ENCODE peak calls at places on chromosomes 12 and 14, in eight cellular contexts. One of them, this sample, is unnamed.

GRCh38 chr12:13093191-13093849 is 10.1 kb downstream of the GSG1 start:
- DNase-seq in activated naive CD8-positive, alpha-beta T cell treated with anti-CD3 and anti-CD28 coated beads for 36 hours: no peak
- DNase-seq in heart right ventricle: no peak
- DNase-seq in cardiac muscle cell: no peak
- DNase-seq in amniotic stem cell: no peak
- DNase-seq in stimulated activated CD4-positive, alpha-beta T cell treated with anti-CD3 and anti-CD28 coated beads, Interleukin-4, amount 100 ng/mL, for 4 hours: no peak
- DNase-seq in PC-3: peak
- DNase-seq in iPS DF 6.9: no peak
- DNase-seq in this sample: no peak

GRCh38 chr14:49634547-49635334 is at the start of gene DNAAF2:
- DNase-seq in activated naive CD8-positive, alpha-beta T cell treated with anti-CD3 and anti-CD28 coated beads for 36 hours: peak
- DNase-seq in heart right ventricle: peak
- DNase-seq in cardiac muscle cell: peak
- DNase-seq in amniotic stem cell: peak
- DNase-seq in stimulated activated CD4-positive, alpha-beta T cell treated with anti-CD3 and anti-CD28 coated beads, Interleukin-4, amount 100 ng/mL, for 4 hours: peak
- DNase-seq in PC-3: peak
- DNase-seq in iPS DF 6.9: no peak
- DNase-seq in this sample: peak

GRCh38 chr12:26156996-26157395 is 32.2 kb upstream of the BHLHE41 start:
- DNase-seq in activated naive CD8-positive, alpha-beta T cell treated with anti-CD3 and anti-CD28 coated beads for 36 hours: no peak
- DNase-seq in heart right ventricle: no peak
- DNase-seq in cardiac muscle cell: no peak
- DNase-seq in amniotic stem cell: no peak
- DNase-seq in stimulated activated CD4-positive, alpha-beta T cell treated with anti-CD3 and anti-CD28 coated beads, Interleukin-4, amount 100 ng/mL, for 4 hours: no peak
- DNase-seq in PC-3: no peak
- DNase-seq in iPS DF 6.9: no peak
- DNase-seq in this sample: no peak

GRCh38 chr14:99393059-99393655 is 87.5 kb downstream of the SETD3 start:
- DNase-seq in activated naive CD8-positive, alpha-beta T cell treated with anti-CD3 and anti-CD28 coated beads for 36 hours: peak
- DNase-seq in heart right ventricle: peak
- DNase-seq in cardiac muscle cell: peak
- DNase-seq in amniotic stem cell: no peak
- DNase-seq in stimulated activated CD4-positive, alpha-beta T cell treated with anti-CD3 and anti-CD28 coated beads, Interleukin-4, amount 100 ng/mL, for 4 hours: peak
- DNase-seq in PC-3: peak
- DNase-seq in iPS DF 6.9: peak
- DNase-seq in this sample: no peak

GRCh38 chr12:10354502-10354901 is 35.3 kb downstream of the KLRK1 start:
- DNase-seq in activated naive CD8-positive, alpha-beta T cell treated with anti-CD3 and anti-CD28 coated beads for 36 hours: no peak
- DNase-seq in heart right ventricle: no peak
- DNase-seq in cardiac muscle cell: peak
- DNase-seq in amniotic stem cell: no peak
- DNase-seq in stimulated activated CD4-positive, alpha-beta T cell treated with anti-CD3 and anti-CD28 coated beads, Interleukin-4, amount 100 ng/mL, for 4 hours: no peak
- DNase-seq in PC-3: peak
- DNase-seq in iPS DF 6.9: no peak
- DNase-seq in this sample: no peak

GRCh38 chr12:117686911-117687377 is 281.8 kb downstream of the KSR2 start:
- DNase-seq in activated naive CD8-positive, alpha-beta T cell treated with anti-CD3 and anti-CD28 coated beads for 36 hours: no peak
- DNase-seq in heart right ventricle: no peak
- DNase-seq in cardiac muscle cell: peak
- DNase-seq in amniotic stem cell: no peak
- DNase-seq in stimulated activated CD4-positive, alpha-beta T cell treated with anti-CD3 and anti-CD28 coated beads, Interleukin-4, amount 100 ng/mL, for 4 hours: no peak
- DNase-seq in PC-3: peak
- DNase-seq in iPS DF 6.9: no peak
- DNase-seq in this sample: no peak

GRCh38 chr14:94313991-94314655 is 9.0 kb downstream of the SERPINA6 start:
- DNase-seq in activated naive CD8-positive, alpha-beta T cell treated with anti-CD3 and anti-CD28 coated beads for 36 hours: no peak
- DNase-seq in heart right ventricle: no peak
- DNase-seq in cardiac muscle cell: peak
- DNase-seq in amniotic stem cell: no peak
- DNase-seq in stimulated activated CD4-positive, alpha-beta T cell treated with anti-CD3 and anti-CD28 coated beads, Interleukin-4, amount 100 ng/mL, for 4 hours: no peak
- DNase-seq in PC-3: no peak
- DNase-seq in iPS DF 6.9: no peak
- DNase-seq in this sample: no peak

GRCh38 chr12:132410296-132410625 is 79.7 kb upstream of the FBRSL1 start:
- DNase-seq in activated naive CD8-positive, alpha-beta T cell treated with anti-CD3 and anti-CD28 coated beads for 36 hours: no peak
- DNase-seq in heart right ventricle: no peak
- DNase-seq in cardiac muscle cell: no peak
- DNase-seq in amniotic stem cell: no peak
- DNase-seq in stimulated activated CD4-positive, alpha-beta T cell treated with anti-CD3 and anti-CD28 coated beads, Interleukin-4, amount 100 ng/mL, for 4 hours: no peak
- DNase-seq in PC-3: no peak
- DNase-seq in iPS DF 6.9: no peak
- DNase-seq in this sample: no peak

GRCh38 chr12:54239568-54239967 is 40.4 kb downstream of the CBX5 start:
- DNase-seq in activated naive CD8-positive, alpha-beta T cell treated with anti-CD3 and anti-CD28 coated beads for 36 hours: no peak
- DNase-seq in heart right ventricle: no peak
- DNase-seq in cardiac muscle cell: no peak
- DNase-seq in amniotic stem cell: no peak
- DNase-seq in stimulated activated CD4-positive, alpha-beta T cell treated with anti-CD3 and anti-CD28 coated beads, Interleukin-4, amount 100 ng/mL, for 4 hours: no peak
- DNase-seq in PC-3: no peak
- DNase-seq in iPS DF 6.9: no peak
- DNase-seq in this sample: no peak

GRCh38 chr12:3592856-3593625 is 102.0 kb downstream of the PRMT8 start:
- DNase-seq in activated naive CD8-positive, alpha-beta T cell treated with anti-CD3 and anti-CD28 coated beads for 36 hours: no peak
- DNase-seq in heart right ventricle: no peak
- DNase-seq in cardiac muscle cell: no peak
- DNase-seq in amniotic stem cell: no peak
- DNase-seq in stimulated activated CD4-positive, alpha-beta T cell treated with anti-CD3 and anti-CD28 coated beads, Interleukin-4, amount 100 ng/mL, for 4 hours: no peak
- DNase-seq in PC-3: no peak
- DNase-seq in iPS DF 6.9: no peak
- DNase-seq in this sample: no peak

GRCh38 chr12:105289114-105289904 is 41.2 kb upstream of the C12orf75 start:
- DNase-seq in activated naive CD8-positive, alpha-beta T cell treated with anti-CD3 and anti-CD28 coated beads for 36 hours: no peak
- DNase-seq in heart right ventricle: no peak
- DNase-seq in cardiac muscle cell: no peak
- DNase-seq in amniotic stem cell: no peak
- DNase-seq in stimulated activated CD4-positive, alpha-beta T cell treated with anti-CD3 and anti-CD28 coated beads, Interleukin-4, amount 100 ng/mL, for 4 hours: no peak
- DNase-seq in PC-3: peak
- DNase-seq in iPS DF 6.9: no peak
- DNase-seq in this sample: no peak

GRCh38 chr12:84596276-84596675 is 316.3 kb downstream of the SLC6A15 start:
- DNase-seq in activated naive CD8-positive, alpha-beta T cell treated with anti-CD3 and anti-CD28 coated beads for 36 hours: no peak
- DNase-seq in heart right ventricle: no peak
- DNase-seq in cardiac muscle cell: no peak
- DNase-seq in amniotic stem cell: no peak
- DNase-seq in stimulated activated CD4-positive, alpha-beta T cell treated with anti-CD3 and anti-CD28 coated beads, Interleukin-4, amount 100 ng/mL, for 4 hours: no peak
- DNase-seq in PC-3: no peak
- DNase-seq in iPS DF 6.9: no peak
- DNase-seq in this sample: no peak

GRCh38 chr14:86334355-86334754 is 804.4 kb downstream of the FLRT2 start:
- DNase-seq in activated naive CD8-positive, alpha-beta T cell treated with anti-CD3 and anti-CD28 coated beads for 36 hours: no peak
- DNase-seq in heart right ventricle: no peak
- DNase-seq in cardiac muscle cell: no peak
- DNase-seq in amniotic stem cell: no peak
- DNase-seq in stimulated activated CD4-positive, alpha-beta T cell treated with anti-CD3 and anti-CD28 coated beads, Interleukin-4, amount 100 ng/mL, for 4 hours: no peak
- DNase-seq in PC-3: no peak
- DNase-seq in iPS DF 6.9: no peak
- DNase-seq in this sample: no peak

GRCh38 chr12:5260086-5260485 is 171.8 kb upstream of the NTF3 start:
- DNase-seq in activated naive CD8-positive, alpha-beta T cell treated with anti-CD3 and anti-CD28 coated beads for 36 hours: no peak
- DNase-seq in heart right ventricle: no peak
- DNase-seq in cardiac muscle cell: no peak
- DNase-seq in amniotic stem cell: no peak
- DNase-seq in stimulated activated CD4-positive, alpha-beta T cell treated with anti-CD3 and anti-CD28 coated beads, Interleukin-4, amount 100 ng/mL, for 4 hours: no peak
- DNase-seq in PC-3: no peak
- DNase-seq in iPS DF 6.9: no peak
- DNase-seq in this sample: no peak

GRCh38 chr12:76451528-76451927 is 103.3 kb upstream of the BBS10 start:
- DNase-seq in activated naive CD8-positive, alpha-beta T cell treated with anti-CD3 and anti-CD28 coated beads for 36 hours: no peak
- DNase-seq in heart right ventricle: no peak
- DNase-seq in cardiac muscle cell: no peak
- DNase-seq in amniotic stem cell: no peak
- DNase-seq in stimulated activated CD4-positive, alpha-beta T cell treated with anti-CD3 and anti-CD28 coated beads, Interleukin-4, amount 100 ng/mL, for 4 hours: no peak
- DNase-seq in PC-3: peak
- DNase-seq in iPS DF 6.9: no peak
- DNase-seq in this sample: no peak

GRCh38 chr14:51539571-51540037 is 112.1 kb upstream of the FRMD6 start:
- DNase-seq in activated naive CD8-positive, alpha-beta T cell treated with anti-CD3 and anti-CD28 coated beads for 36 hours: no peak
- DNase-seq in heart right ventricle: no peak
- DNase-seq in cardiac muscle cell: peak
- DNase-seq in amniotic stem cell: peak
- DNase-seq in stimulated activated CD4-positive, alpha-beta T cell treated with anti-CD3 and anti-CD28 coated beads, Interleukin-4, amount 100 ng/mL, for 4 hours: no peak
- DNase-seq in PC-3: peak
- DNase-seq in iPS DF 6.9: peak
- DNase-seq in this sample: no peak

GRCh38 chr12:58106185-58106584 is 164.8 kb downstream of the ATP23 start:
- DNase-seq in activated naive CD8-positive, alpha-beta T cell treated with anti-CD3 and anti-CD28 coated beads for 36 hours: no peak
- DNase-seq in heart right ventricle: no peak
- DNase-seq in cardiac muscle cell: no peak
- DNase-seq in amniotic stem cell: no peak
- DNase-seq in stimulated activated CD4-positive, alpha-beta T cell treated with anti-CD3 and anti-CD28 coated beads, Interleukin-4, amount 100 ng/mL, for 4 hours: no peak
- DNase-seq in PC-3: no peak
- DNase-seq in iPS DF 6.9: no peak
- DNase-seq in this sample: no peak

GRCh38 chr14:84340938-84341337 is 1189.0 kb upstream of the FLRT2 start:
- DNase-seq in activated naive CD8-positive, alpha-beta T cell treated with anti-CD3 and anti-CD28 coated beads for 36 hours: no peak
- DNase-seq in heart right ventricle: no peak
- DNase-seq in cardiac muscle cell: peak
- DNase-seq in amniotic stem cell: peak
- DNase-seq in stimulated activated CD4-positive, alpha-beta T cell treated with anti-CD3 and anti-CD28 coated beads, Interleukin-4, amount 100 ng/mL, for 4 hours: no peak
- DNase-seq in PC-3: no peak
- DNase-seq in iPS DF 6.9: no peak
- DNase-seq in this sample: no peak

GRCh38 chr14:30005114-30005698 is 77.6 kb upstream of the PRKD1 start:
- DNase-seq in activated naive CD8-positive, alpha-beta T cell treated with anti-CD3 and anti-CD28 coated beads for 36 hours: no peak
- DNase-seq in heart right ventricle: no peak
- DNase-seq in cardiac muscle cell: peak
- DNase-seq in amniotic stem cell: no peak
- DNase-seq in stimulated activated CD4-positive, alpha-beta T cell treated with anti-CD3 and anti-CD28 coated beads, Interleukin-4, amount 100 ng/mL, for 4 hours: no peak
- DNase-seq in PC-3: peak
- DNase-seq in iPS DF 6.9: peak
- DNase-seq in this sample: no peak

GRCh38 chr12:39309516-39309915 is 133.4 kb downstream of the KIF21A start:
- DNase-seq in activated naive CD8-positive, alpha-beta T cell treated with anti-CD3 and anti-CD28 coated beads for 36 hours: no peak
- DNase-seq in heart right ventricle: no peak
- DNase-seq in cardiac muscle cell: no peak
- DNase-seq in amniotic stem cell: no peak
- DNase-seq in stimulated activated CD4-positive, alpha-beta T cell treated with anti-CD3 and anti-CD28 coated beads, Interleukin-4, amount 100 ng/mL, for 4 hours: no peak
- DNase-seq in PC-3: no peak
- DNase-seq in iPS DF 6.9: no peak
- DNase-seq in this sample: no peak

GRCh38 chr14:100907240-100907639 is 3.7 kb upstream of the RTL1 start:
- DNase-seq in activated naive CD8-positive, alpha-beta T cell treated with anti-CD3 and anti-CD28 coated beads for 36 hours: no peak
- DNase-seq in heart right ventricle: no peak
- DNase-seq in cardiac muscle cell: no peak
- DNase-seq in amniotic stem cell: no peak
- DNase-seq in stimulated activated CD4-positive, alpha-beta T cell treated with anti-CD3 and anti-CD28 coated beads, Interleukin-4, amount 100 ng/mL, for 4 hours: no peak
- DNase-seq in PC-3: no peak
- DNase-seq in iPS DF 6.9: no peak
- DNase-seq in this sample: no peak

GRCh38 chr14:97027256-97027999 is 230.2 kb downstream of the VRK1 start:
- DNase-seq in activated naive CD8-positive, alpha-beta T cell treated with anti-CD3 and anti-CD28 coated beads for 36 hours: no peak
- DNase-seq in heart right ventricle: no peak
- DNase-seq in cardiac muscle cell: no peak
- DNase-seq in amniotic stem cell: no peak
- DNase-seq in stimulated activated CD4-positive, alpha-beta T cell treated with anti-CD3 and anti-CD28 coated beads, Interleukin-4, amount 100 ng/mL, for 4 hours: no peak
- DNase-seq in PC-3: no peak
- DNase-seq in iPS DF 6.9: no peak
- DNase-seq in this sample: no peak

GRCh38 chr14:60637490-60638452 is 11.5 kb downstream of the SIX1 start:
- DNase-seq in activated naive CD8-positive, alpha-beta T cell treated with anti-CD3 and anti-CD28 coated beads for 36 hours: no peak
- DNase-seq in heart right ventricle: no peak
- DNase-seq in cardiac muscle cell: peak
- DNase-seq in amniotic stem cell: no peak
- DNase-seq in stimulated activated CD4-positive, alpha-beta T cell treated with anti-CD3 and anti-CD28 coated beads, Interleukin-4, amount 100 ng/mL, for 4 hours: no peak
- DNase-seq in PC-3: peak
- DNase-seq in iPS DF 6.9: no peak
- DNase-seq in this sample: no peak

GRCh38 chr12:89678225-89678624 is 30.4 kb downstream of the ATP2B1 start:
- DNase-seq in activated naive CD8-positive, alpha-beta T cell treated with anti-CD3 and anti-CD28 coated beads for 36 hours: no peak
- DNase-seq in heart right ventricle: no peak
- DNase-seq in cardiac muscle cell: no peak
- DNase-seq in amniotic stem cell: no peak
- DNase-seq in stimulated activated CD4-positive, alpha-beta T cell treated with anti-CD3 and anti-CD28 coated beads, Interleukin-4, amount 100 ng/mL, for 4 hours: no peak
- DNase-seq in PC-3: peak
- DNase-seq in iPS DF 6.9: no peak
- DNase-seq in this sample: no peak

GRCh38 chr12:124928912-124929530 is 14.6 kb upstream of the UBC start:
- DNase-seq in activated naive CD8-positive, alpha-beta T cell treated with anti-CD3 and anti-CD28 coated beads for 36 hours: no peak
- DNase-seq in heart right ventricle: no peak
- DNase-seq in cardiac muscle cell: no peak
- DNase-seq in amniotic stem cell: no peak
- DNase-seq in stimulated activated CD4-positive, alpha-beta T cell treated with anti-CD3 and anti-CD28 coated beads, Interleukin-4, amount 100 ng/mL, for 4 hours: no peak
- DNase-seq in PC-3: peak
- DNase-seq in iPS DF 6.9: no peak
- DNase-seq in this sample: no peak

GRCh38 chr12:41288188-41288811 is 100.2 kb downstream of the PDZRN4 start:
- DNase-seq in activated naive CD8-positive, alpha-beta T cell treated with anti-CD3 and anti-CD28 coated beads for 36 hours: no peak
- DNase-seq in heart right ventricle: no peak
- DNase-seq in cardiac muscle cell: no peak
- DNase-seq in amniotic stem cell: no peak
- DNase-seq in stimulated activated CD4-positive, alpha-beta T cell treated with anti-CD3 and anti-CD28 coated beads, Interleukin-4, amount 100 ng/mL, for 4 hours: no peak
- DNase-seq in PC-3: no peak
- DNase-seq in iPS DF 6.9: no peak
- DNase-seq in this sample: no peak

GRCh38 chr14:75011356-75012097 is 8.8 kb downstream of the EIF2B2 start:
- DNase-seq in activated naive CD8-positive, alpha-beta T cell treated with anti-CD3 and anti-CD28 coated beads for 36 hours: peak
- DNase-seq in heart right ventricle: no peak
- DNase-seq in cardiac muscle cell: peak
- DNase-seq in amniotic stem cell: peak
- DNase-seq in stimulated activated CD4-positive, alpha-beta T cell treated with anti-CD3 and anti-CD28 coated beads, Interleukin-4, amount 100 ng/mL, for 4 hours: no peak
- DNase-seq in PC-3: peak
- DNase-seq in iPS DF 6.9: no peak
- DNase-seq in this sample: no peak

GRCh38 chr14:97395068-97395467 is 597.9 kb downstream of the VRK1 start:
- DNase-seq in activated naive CD8-positive, alpha-beta T cell treated with anti-CD3 and anti-CD28 coated beads for 36 hours: no peak
- DNase-seq in heart right ventricle: no peak
- DNase-seq in cardiac muscle cell: no peak
- DNase-seq in amniotic stem cell: no peak
- DNase-seq in stimulated activated CD4-positive, alpha-beta T cell treated with anti-CD3 and anti-CD28 coated beads, Interleukin-4, amount 100 ng/mL, for 4 hours: no peak
- DNase-seq in PC-3: no peak
- DNase-seq in iPS DF 6.9: no peak
- DNase-seq in this sample: no peak